ENCODE peak calls at places on chromosomes 4 and X, in nine cellular contexts. R, Z, Q, L, M, W, V, F and B are unnamed samples.

GRCh38 chr4:107069049-107069448 is 32.9 kb upstream of the DKK2 start:
- DNase-seq in R (no peak), Z (no peak), Q (no peak), L (no peak), M (no peak), W (no peak), V (no peak), F (no peak), B (no peak)

GRCh38 chr4:20180509-20180908 is 71.2 kb upstream of the SLIT2 start:
- DNase-seq in R (no peak), Z (no peak), Q (no peak), L (no peak), M (no peak), W (no peak), V (no peak), F (no peak), B (no peak)

GRCh38 chrX:64427787-64428186 is 32.5 kb upstream of the MTMR8 start:
- DNase-seq in R (no peak), Z (no peak), Q (no peak), L (no peak), M (no peak), W (no peak), V (no peak), F (no peak), B (no peak)

GRCh38 chr4:69881173-69881773 is 21.3 kb upstream of the SULT1E1 start:
- DNase-seq in R (no peak), Z (no peak), Q (peak; percentile 53), L (peak; percentile 3), M (peak; percentile 6), W (no peak), V (no peak), F (peak; percentile 6), B (no peak)

GRCh38 chrX:150575415-150575814 is 7.0 kb downstream of the MTM1 start:
- DNase-seq in R (peak; percentile 50), Z (no peak), Q (no peak), L (no peak), M (no peak), W (no peak), V (no peak), F (peak; percentile 55), B (no peak)

GRCh38 chrX:111095974-111096870 is at the start of gene PAK3:
- DNase-seq in R (peak; percentile 60), Z (peak; percentile 55), Q (peak; percentile 72), L (peak; percentile 20), M (peak; percentile 30), W (no peak), V (peak; percentile 26), F (peak; percentile 17), B (no peak)

GRCh38 chr4:185721949-185722316 is 90.1 kb downstream of the SORBS2 start:
- DNase-seq in R (no peak), Z (no peak), Q (no peak), L (no peak), M (no peak), W (no peak), V (no peak), F (no peak), B (no peak)

GRCh38 chr4:21806991-21807390 is 141.6 kb downstream of the KCNIP4 start:
- DNase-seq in R (no peak), Z (no peak), Q (no peak), L (no peak), M (no peak), W (no peak), V (no peak), F (no peak), B (no peak)

GRCh38 chrX:35098419-35098818 is 155.8 kb downstream of the FAM47B start:
- DNase-seq in R (no peak), Z (no peak), Q (no peak), L (no peak), M (no peak), W (no peak), V (no peak), F (no peak), B (no peak)

GRCh38 chr4:166198041-166198440 is 325.0 kb downstream of the TLL1 start:
- DNase-seq in R (no peak), Z (no peak), Q (no peak), L (no peak), M (no peak), W (no peak), V (no peak), F (no peak), B (no peak)

GRCh38 chrX:104309169-104309568 is 54.4 kb upstream of the ESX1 start:
- DNase-seq in R (no peak), Z (no peak), Q (peak; percentile 32), L (no peak), M (no peak), W (no peak), V (no peak), F (no peak), B (no peak)

GRCh38 chrX:37812110-37812509 is 32.3 kb downstream of the CYBB start:
- DNase-seq in R (no peak), Z (no peak), Q (no peak), L (no peak), M (no peak), W (no peak), V (no peak), F (no peak), B (no peak)

GRCh38 chrX:98548550-98548949 is 1664.8 kb downstream of the RPA4 start:
- DNase-seq in R (no peak), Z (no peak), Q (peak; percentile 64), L (no peak), M (no peak), W (no peak), V (no peak), F (no peak), B (no peak)

GRCh38 chrX:129791336-129791735 is 11.6 kb downstream of the SASH3 start:
- DNase-seq in R (no peak), Z (no peak), Q (no peak), L (no peak), M (no peak), W (no peak), V (no peak), F (no peak), B (no peak)

GRCh38 chrX:76148753-76149152 is 24.1 kb upstream of the PBDC1 start:
- DNase-seq in R (no peak), Z (no peak), Q (peak; percentile 26), L (peak; percentile 21), M (no peak), W (no peak), V (no peak), F (peak; percentile 25), B (no peak)